ENCODE peak calls at places on chromosomes 13 and 19, in four cellular contexts. P is NCI-H1436, J is endodermal cell, D is dermis microvascular lymphatic vessel endothelial cell. G is an unnamed sample.
A peak's percentile ranks its signal among the peaks of the same experiment; 100 is the strongest.

GRCh38 chr13:98476106-98476505 is 100.8 kb downstream of the STK24 start:
- DNase-seq in J (peak; percentile 92), D (peak; percentile 39), P (no peak), G (no peak)

GRCh38 chr19:4266253-4267000 is 12.6 kb upstream of the SHD start:
- DNase-seq in J (no peak), D (no peak), P (no peak), G (no peak)

GRCh38 chr19:57850553-57851017 is 926 bp downstream of the ZNF587 start:
- DNase-seq in J (peak; percentile 72), P (no peak), D (peak; percentile 86), G (peak; percentile 20)

GRCh38 chr19:17076539-17076919 is 952 bp downstream of the MYO9B start:
- DNase-seq in P (no peak), D (peak; percentile 34), J (peak; percentile 62), G (no peak)

GRCh38 chr13:41117859-41118258 is 14.7 kb downstream of the KBTBD6 start:
- DNase-seq in P (no peak), J (no peak), D (no peak), G (no peak)

GRCh38 chr19:18107235-18108083 is 9.9 kb downstream of the MAST3 start:
- DNase-seq in J (no peak), P (no peak), D (no peak), G (no peak)

GRCh38 chr19:38848299-38849146 is 1.3 kb downstream of the HNRNPL start:
- DNase-seq in P (no peak), D (no peak), J (peak; percentile 40), G (no peak)

GRCh38 chr19:17184381-17184841 is 30.7 kb upstream of the USE1 start:
- DNase-seq in P (no peak), J (no peak), D (no peak), G (no peak)

GRCh38 chr19:45136507-45137178 is 24.1 kb downstream of the NKPD1 start:
- DNase-seq in D (no peak), J (peak; percentile 63), P (no peak), G (no peak)

GRCh38 chr13:45554604-45555109 is 60.9 kb downstream of the ERICH6B start:
- DNase-seq in P (no peak), D (no peak), J (no peak), G (no peak)

GRCh38 chr19:35777411-35777841 is 2.1 kb downstream of the ARHGAP33 start:
- DNase-seq in D (no peak), J (peak; percentile 75), P (no peak), G (no peak)

GRCh38 chr13:41224113-41225110 is 30.0 kb upstream of the KBTBD7 start:
- DNase-seq in D (no peak), J (no peak), P (no peak), G (no peak)

GRCh38 chr13:40221460-40222201 is 444.8 kb downstream of the FOXO1 start:
- DNase-seq in P (no peak), J (no peak), D (no peak), G (no peak)